ENCODE peak calls at places on chromosomes 4 and X, in eight cellular contexts. T is tibial artery, N is GM12878, K is H9, P is PC-3, Z is right lobe of liver, J is fibroblast of lung, B is heart left ventricle. D is an unnamed sample.

GRCh38 chr4:38195486-38195885 is 235.3 kb downstream of the PTTG2 start:
- DNase-seq in T (no peak), N (no peak), K (no peak), P (no peak), Z (no peak), J (no peak), B (no peak), D (no peak)

GRCh38 chr4:87017580-87018061 is 82.8 kb downstream of the AFF1 start:
- DNase-seq in T (no peak), N (no peak), K (no peak), P (no peak), Z (no peak), J (peak; percentile 84), B (no peak), D (no peak)

GRCh38 chrX:112834016-112834855 is 6.4 kb downstream of the AMOT start:
- DNase-seq in T (no peak), N (no peak), K (no peak), P (no peak), Z (no peak), J (peak; percentile 82), B (no peak), D (no peak)

GRCh38 chr4:81257841-81258240 is 42.8 kb upstream of the PRKG2 start:
- DNase-seq in T (no peak), N (no peak), K (no peak), P (no peak), Z (no peak), J (no peak), B (no peak), D (no peak)

GRCh38 chrX:140765043-140765784 is 55.7 kb downstream of the LINC00632 start:
- DNase-seq in T (no peak), N (no peak), K (no peak), P (peak; percentile 46), Z (no peak), J (peak; percentile 73), B (no peak), D (no peak)

GRCh38 chr4:154312246-154312645 is 179.4 kb downstream of the DCHS2 start:
- DNase-seq in T (no peak), N (no peak), K (no peak), P (no peak), Z (no peak), J (no peak), B (no peak), D (no peak)

GRCh38 chr4:122703868-122704267 is 28.6 kb upstream of the BBS12 start:
- DNase-seq in T (no peak), N (no peak), K (no peak), P (no peak), Z (no peak), J (peak; percentile 20), B (no peak), D (no peak)

GRCh38 chr4:41009411-41009810 is 204.9 kb downstream of the APBB2 start:
- DNase-seq in T (no peak), N (no peak), K (no peak), P (peak; percentile 81), Z (no peak), J (peak; percentile 72), B (no peak), D (no peak)

GRCh38 chr4:3047464-3048286 is 26.7 kb downstream of the HTT-AS start:
- DNase-seq in T (peak; percentile 77), N (peak; percentile 99), K (peak; percentile 86), P (peak; percentile 64), Z (peak; percentile 75), J (peak; percentile 28), B (peak; percentile 79), D (peak; percentile 78)

GRCh38 chr4:143338313-143338712 is 1.6 kb downstream of the GAB1 start:
- DNase-seq in T (no peak), N (no peak), K (no peak), P (peak; percentile 48), Z (no peak), J (no peak), B (no peak), D (no peak)

GRCh38 chr4:143339497-143339896 is 2.8 kb downstream of the GAB1 start:
- DNase-seq in T (no peak), N (no peak), K (no peak), P (no peak), Z (no peak), J (no peak), B (no peak), D (no peak)

GRCh38 chr4:143335979-143336827 is 473 bp upstream of the GAB1 start:
- DNase-seq in T (peak; percentile 95), N (no peak), K (peak; percentile 95), P (peak; percentile 74), Z (peak; percentile 97), J (peak; percentile 90), B (peak; percentile 94), D (peak; percentile 83)

GRCh38 chr4:143337600-143338287 is 1.1 kb downstream of the GAB1 start:
- DNase-seq in T (peak; percentile 83), N (no peak), K (peak; percentile 38), P (peak; percentile 37), Z (peak; percentile 84), J (peak; percentile 67), B (peak; percentile 71), D (peak; percentile 30)

GRCh38 chr4:143336828-143337599 is at the start of gene GAB1:
- DNase-seq in T (peak; percentile 92), N (no peak), K (peak; percentile 85), P (peak; percentile 76), Z (peak; percentile 91), J (peak; percentile 83), B (peak; percentile 87), D (peak; percentile 88)
- TF ChIP-seq CTCF in T (no peak), N (no peak), K (no peak), P (peak; percentile 18), Z (peak; percentile 10), J (no peak), B (peak; percentile 9), D (no peak)

GRCh38 chr4:119739796-119740195 is 111.2 kb upstream of the PDE5A start:
- DNase-seq in T (no peak), N (no peak), K (no peak), P (no peak), Z (no peak), J (no peak), B (no peak), D (no peak)

GRCh38 chr4:119738901-119739300 is 110.3 kb upstream of the PDE5A start:
- DNase-seq in T (no peak), N (no peak), K (no peak), P (no peak), Z (no peak), J (no peak), B (no peak), D (no peak)

GRCh38 chr4:119735136-119735770 is 106.6 kb upstream of the PDE5A start:
- DNase-seq in T (no peak), N (no peak), K (no peak), P (peak; percentile 89), Z (no peak), J (peak; percentile 99), B (no peak), D (no peak)

GRCh38 chr4:119733431-119733830 is 104.8 kb upstream of the PDE5A start:
- DNase-seq in T (no peak), N (no peak), K (no peak), P (peak; percentile 18), Z (no peak), J (peak; percentile 74), B (no peak), D (no peak)

DNA sequence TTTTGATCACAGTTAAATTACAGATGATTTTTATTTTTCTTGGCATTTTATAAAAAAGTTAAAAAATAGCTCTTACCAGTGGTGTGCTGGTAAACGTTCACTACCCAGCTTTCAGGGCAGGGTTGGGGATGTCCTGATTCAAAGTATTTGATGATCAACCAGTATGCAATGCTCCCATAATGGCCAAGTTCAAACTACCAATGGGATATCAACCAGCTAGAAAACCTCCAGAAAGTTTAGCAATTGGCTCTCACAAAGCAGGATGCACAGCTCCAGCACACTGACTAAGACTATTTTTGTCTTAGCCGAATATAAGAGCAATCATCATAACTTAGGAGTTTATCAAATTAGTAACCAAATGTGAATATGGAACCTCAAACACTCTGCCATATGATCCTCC is 108.0 kb upstream of the PDE5A start:
- DNase-seq in T (no peak), N (no peak), K (no peak), P (no peak), Z (no peak), J (no peak), B (no peak), D (no peak)
- H3K4me1 ChIP-seq in T (peaks cover 82% of the 10 kb centered on the region), N (no peaks in the 10 kb centered on the region), K (no peaks in the 10 kb centered on the region), P (peaks cover 43% of the 10 kb centered on the region), Z (no peaks in the 10 kb centered on the region), J (peaks cover 29% of the 10 kb centered on the region), B (no peaks in the 10 kb centered on the region), D (no peaks in the 10 kb centered on the region)

DNA sequence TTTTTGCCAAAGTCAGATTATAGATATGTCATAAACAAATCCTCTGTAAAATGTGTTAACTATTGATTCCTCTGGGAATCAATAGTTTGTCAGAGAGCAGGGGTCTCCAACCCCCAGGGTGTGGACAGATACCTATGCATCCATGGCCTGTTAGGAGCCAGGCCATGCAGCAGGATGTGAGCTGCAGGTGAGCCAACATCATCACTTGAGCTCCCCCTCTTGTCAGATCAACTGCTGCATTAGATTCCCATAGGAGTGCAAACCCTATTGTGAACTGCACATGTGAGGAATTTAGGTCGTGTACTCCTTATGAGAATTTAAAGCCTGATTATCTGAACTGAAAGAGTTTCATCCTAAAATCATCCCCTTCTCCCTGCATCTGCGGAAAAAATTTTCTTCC is 1365.4 kb downstream of the ARAP2 start:
- DNase-seq in T (no peak), N (no peak), K (peak; percentile 30), P (no peak), Z (no peak), J (no peak), B (no peak), D (no peak)
- TF ChIP-seq CTCF in T (no peak), N (no peak), K (no peak), P (peak; percentile 8), Z (no peak), J (no peak), B (no peak), D (no peak)

GRCh38 chr4:25290490-25291067 is 22.0 kb upstream of the ZCCHC4 start:
- DNase-seq in T (no peak), N (no peak), K (no peak), P (no peak), Z (no peak), J (peak; percentile 5), B (no peak), D (no peak)
- H3K4me1 ChIP-seq in T (no peaks in the 10 kb centered on the region), N (no peaks in the 10 kb centered on the region), K (no peaks in the 10 kb centered on the region), P (no peaks in the 10 kb centered on the region), Z (no peaks in the 10 kb centered on the region), J (no peaks in the 10 kb centered on the region), B (no peaks in the 10 kb centered on the region), D (no peaks in the 10 kb centered on the region)

D was measured in pancreas.